ENCODE peak calls at places on chromosomes 4 and X, in four cellular contexts. T, V, G and N are unnamed samples.

GRCh38 chr4:158823461-158823873 is 54.6 kb downstream of the FNIP2 start:
- DNase-seq in T (peak), V (no peak), G (no peak), N (no peak)

GRCh38 chrX:24113161-24113560 is 36.4 kb upstream of the ZFX start:
- DNase-seq in T (no peak), V (no peak), G (no peak), N (no peak)

GRCh38 chrX:65073233-65073632 is 97.0 kb upstream of the ZC4H2 start:
- DNase-seq in T (no peak), V (no peak), G (no peak), N (no peak)

GRCh38 chrX:133958997-133959688 is 26.3 kb downstream of the GPC3 start:
- DNase-seq in T (peak), V (no peak), G (no peak), N (no peak)

GRCh38 chr4:151431728-151432127 is 22.8 kb downstream of the FHIP1A start:
- DNase-seq in T (no peak), V (no peak), G (no peak), N (no peak)

GRCh38 chr4:144499777-144500176 is 146.2 kb upstream of the HHIP start:
- DNase-seq in T (no peak), V (no peak), G (no peak), N (no peak)

GRCh38 chr4:123616970-123617392 is 220.4 kb downstream of the SPRY1 start:
- DNase-seq in T (peak), V (no peak), G (peak), N (peak)

GRCh38 chrX:153767674-153768055 is 3.6 kb downstream of the PLXNB3 start:
- DNase-seq in T (no peak), V (no peak), G (no peak), N (no peak)

GRCh38 chrX:109719262-109719661 is 13.8 kb downstream of the ACSL4 start:
- DNase-seq in T (no peak), V (no peak), G (no peak), N (no peak)

GRCh38 chr4:182585321-182585720 is 331.9 kb downstream of the DCTD start:
- DNase-seq in T (no peak), V (no peak), G (no peak), N (no peak)

GRCh38 chrX:148664171-148664570 is 163.8 kb downstream of the AFF2 start:
- DNase-seq in T (no peak), V (no peak), G (no peak), N (no peak)

GRCh38 chrX:144896323-144896722 is 351.0 kb upstream of the SPANXN1 start:
- DNase-seq in T (no peak), V (no peak), G (peak), N (no peak)

GRCh38 chr4:40946652-40947051 is 196.9 kb downstream of the NSUN7 start:
- DNase-seq in T (no peak), V (no peak), G (peak), N (no peak)

GRCh38 chrX:13369541-13370140 is 49.8 kb upstream of the ATXN3L start:
- DNase-seq in T (no peak), V (no peak), G (peak), N (no peak)